ENCODE peak calls at places on chromosomes 3 and 15, in seven cellular contexts. G is cardiac fibroblast; C is amygdala; J is GM19239; B is NCI-H1092 treated with DMSO at 0.1 percent for 48 hours; K is stimulated activated CD4-positive, alpha-beta T cell treated with anti-CD3 and anti-CD28 coated beads, Interleukin-1b, Interleukin-23, amount 100 ng/mL, for 1 hour; T is left colon. O is an unnamed sample.

GRCh38 chr15:43102181-43102580 is 3.7 kb downstream of the UBR1 start:
- DNase-seq in G (no peak), C (no peak), J (no peak), B (no peak), K (no peak), T (no peak), O (no peak)

GRCh38 chr3:127951276-127951675 is 36.2 kb downstream of the KBTBD12 start:
- DNase-seq in G (peak), C (no peak), J (no peak), B (no peak), K (no peak), T (no peak), O (peak)

GRCh38 chr15:101193063-101193712 is 58.7 kb downstream of the CHSY1 start:
- DNase-seq in G (peak), C (peak), J (no peak), B (no peak), K (no peak), T (no peak), O (peak)

GRCh38 chr3:112448939-112449338 is 50.3 kb downstream of the BTLA start:
- DNase-seq in G (peak), C (no peak), J (no peak), B (no peak), K (no peak), T (no peak), O (peak)

GRCh38 chr15:77037475-77038209 is 33.3 kb downstream of the TSPAN3 start:
- DNase-seq in G (no peak), C (no peak), J (no peak), B (no peak), K (no peak), T (peak), O (no peak)

GRCh38 chr3:30553641-30554316 is 52.6 kb upstream of the TGFBR2 start:
- DNase-seq in G (no peak), C (no peak), J (no peak), B (no peak), K (no peak), T (no peak), O (no peak)

GRCh38 chr3:46987485-46988401 is 8.3 kb downstream of the NBEAL2 start:
- DNase-seq in G (peak), C (no peak), J (peak), B (no peak), K (peak), T (peak), O (no peak)

GRCh38 chr15:77480859-77481258 is 60.2 kb downstream of the HMG20A start:
- DNase-seq in G (no peak), C (no peak), J (no peak), B (no peak), K (no peak), T (no peak), O (no peak)

GRCh38 chr15:42027521-42027920 is 6.7 kb upstream of the PLA2G4E start:
- DNase-seq in G (no peak), C (no peak), J (no peak), B (no peak), K (no peak), T (no peak), O (no peak)

GRCh38 chr15:60917469-60918130 is 311.5 kb downstream of the RORA start:
- DNase-seq in G (peak), C (peak), J (no peak), B (no peak), K (no peak), T (peak), O (peak)

GRCh38 chr3:172846706-172847105 is 96.2 kb downstream of the ECT2 start:
- DNase-seq in G (peak), C (no peak), J (no peak), B (no peak), K (no peak), T (no peak), O (peak)

GRCh38 chr3:116302087-116302747 is 143.1 kb downstream of the LSAMP start:
- DNase-seq in G (peak), C (no peak), J (no peak), B (no peak), K (no peak), T (no peak), O (peak)

GRCh38 chr3:58646503-58646902 is 20.1 kb downstream of the FAM3D start:
- DNase-seq in G (no peak), C (no peak), J (no peak), B (peak), K (no peak), T (no peak), O (peak)